ENCODE peak calls at places on chromosomes 6 and 20, in six cellular contexts. J, Q, K, B, P and O are unnamed samples.

GRCh38 chr20:10670521-10671220 is 3.1 kb downstream of the JAG1 start:
- DNase-seq in Q (no peak), K (no peak), B (no peak), P (peak), J (no peak), O (peak)

GRCh38 chr6:127933852-127934840 is 33.3 kb upstream of the THEMIS start:
- DNase-seq in B (peak), P (no peak), J (no peak), K (no peak), Q (no peak), O (no peak)

GRCh38 chr6:130421567-130421966 is 55.8 kb downstream of the TMEM200A start:
- DNase-seq in P (no peak), K (peak), Q (no peak), J (no peak), B (no peak), O (no peak)

GRCh38 chr6:20211037-20211940 is 980 bp downstream of the MBOAT1 start:
- DNase-seq in B (no peak), J (no peak), K (no peak), P (no peak), Q (no peak), O (no peak)

GRCh38 chr6:136587527-136587926 is 37.3 kb upstream of the MAP7 start:
- DNase-seq in P (no peak), J (no peak), Q (no peak), K (no peak), B (no peak), O (no peak)

GRCh38 chr20:48574383-48574782 is 253.4 kb downstream of the PREX1 start:
- DNase-seq in Q (no peak), B (no peak), K (no peak), J (no peak), P (peak), O (peak)

GRCh38 chr6:27667651-27668441 is 194.9 kb upstream of the ZNF184 start:
- DNase-seq in Q (no peak), P (peak), B (no peak), J (no peak), K (no peak), O (no peak)

GRCh38 chr6:70166088-70166958 is 136.6 kb downstream of the COL9A1 start:
- DNase-seq in B (peak), J (no peak), P (no peak), Q (no peak), K (peak), O (peak)

GRCh38 chr20:43843965-43844660 is 70.5 kb upstream of the TOX2 start:
- DNase-seq in Q (no peak), K (no peak), J (no peak), B (no peak), P (no peak), O (no peak)

GRCh38 chr6:28425942-28426541 is 17.2 kb downstream of the ZSCAN23 start:
- DNase-seq in J (no peak), P (no peak), Q (no peak), K (no peak), B (no peak), O (no peak)

GRCh38 chr6:169775321-169775720 is 23.9 kb downstream of the ERMARD start:
- DNase-seq in B (no peak), J (peak), K (no peak), Q (no peak), P (no peak), O (no peak)

GRCh38 chr6:145042559-145042958 is 692.8 kb downstream of the EPM2A start:
- DNase-seq in K (no peak), Q (no peak), J (no peak), B (no peak), P (peak), O (peak)

GRCh38 chr6:28693033-28693750 is 167.5 kb downstream of the GPX5 start:
- DNase-seq in J (no peak), Q (no peak), B (no peak), K (no peak), P (no peak), O (no peak)

GRCh38 chr6:129844118-129844891 is 16.8 kb downstream of the TMEM244 start:
- DNase-seq in B (no peak), P (no peak), J (no peak), K (no peak), Q (no peak), O (no peak)

GRCh38 chr6:166467436-166468000 is 84.8 kb upstream of the MPC1 start:
- DNase-seq in J (no peak), B (no peak), K (no peak), P (no peak), Q (no peak), O (peak)

GRCh38 chr6:89297695-89298351 is 17.3 kb downstream of the GABRR2 start:
- DNase-seq in P (no peak), B (peak), K (peak), J (no peak), Q (peak), O (peak)

GRCh38 chr6:115865914-115866313 is 194.8 kb downstream of the FRK start:
- DNase-seq in P (no peak), B (no peak), Q (no peak), J (no peak), K (no peak), O (no peak)

GRCh38 chr6:3753228-3753795 is 1.8 kb upstream of the PXDC1 start:
- DNase-seq in K (no peak), Q (no peak), B (no peak), J (peak), P (no peak), O (no peak)

GRCh38 chr6:45896783-45897441 is 118.7 kb downstream of the CLIC5 start:
- DNase-seq in B (no peak), Q (no peak), P (no peak), K (peak), J (no peak), O (no peak)